ENCODE peak calls at places on chromosomes 5 and 9, in nine cellular contexts. W, O, K, M, I, A, Z, T and L are unnamed samples.

GRCh38 chr5:110663525-110663924 is 62.9 kb downstream of the TMEM232 start:
- DNase-seq in W (no peak), O (no peak), K (no peak), M (no peak), I (no peak), A (no peak), Z (no peak), T (peak), L (no peak)

GRCh38 chr9:35757527-35758275 is 3.6 kb upstream of the MSMP start:
- DNase-seq in W (peak), O (peak), K (no peak), M (no peak), I (no peak), A (no peak), Z (no peak), T (peak), L (no peak)

GRCh38 chr9:20944507-20944906 is 86.9 kb downstream of the HACD4 start:
- DNase-seq in W (no peak), O (no peak), K (no peak), M (no peak), I (no peak), A (no peak), Z (no peak), T (no peak), L (no peak)

GRCh38 chr5:80204808-80205614 is 50.8 kb downstream of the SERINC5 start:
- DNase-seq in W (no peak), O (no peak), K (no peak), M (no peak), I (peak), A (no peak), Z (no peak), T (no peak), L (no peak)

GRCh38 chr9:3398232-3398648 is 127.6 kb downstream of the RFX3 start:
- DNase-seq in W (no peak), O (no peak), K (no peak), M (no peak), I (no peak), A (no peak), Z (no peak), T (peak), L (peak)

GRCh38 chr5:142219146-142219545 is 105.7 kb downstream of the SPRY4 start:
- DNase-seq in W (no peak), O (no peak), K (no peak), M (no peak), I (no peak), A (no peak), Z (no peak), T (no peak), L (no peak)

GRCh38 chr9:20620658-20621552 is 1.4 kb downstream of the MLLT3 start:
- DNase-seq in W (peak), O (peak), K (peak), M (no peak), I (peak), A (no peak), Z (peak), T (peak), L (peak)

GRCh38 chr9:13791816-13792215 is 512.3 kb upstream of the MPDZ start:
- DNase-seq in W (no peak), O (no peak), K (no peak), M (no peak), I (no peak), A (no peak), Z (no peak), T (no peak), L (no peak)

GRCh38 chr5:74954919-74955318 is 88.7 kb upstream of the FAM169A start:
- DNase-seq in W (no peak), O (no peak), K (no peak), M (no peak), I (peak), A (no peak), Z (no peak), T (no peak), L (no peak)

GRCh38 chr5:14706615-14707021 is 42.1 kb downstream of the OTULIN start:
- DNase-seq in W (no peak), O (no peak), K (no peak), M (no peak), I (peak), A (no peak), Z (no peak), T (no peak), L (peak)

GRCh38 chr9:18061856-18062255 is 412.1 kb upstream of the ADAMTSL1 start:
- DNase-seq in W (no peak), O (no peak), K (no peak), M (no peak), I (no peak), A (no peak), Z (no peak), T (no peak), L (no peak)

GRCh38 chr5:154461531-154461930 is 15.7 kb downstream of the SAP30L start:
- DNase-seq in W (no peak), O (no peak), K (no peak), M (peak), I (peak), A (no peak), Z (no peak), T (no peak), L (no peak)

GRCh38 chr9:7976167-7976755 is 176.7 kb upstream of the DMAC1 start:
- DNase-seq in W (no peak), O (no peak), K (no peak), M (no peak), I (no peak), A (no peak), Z (no peak), T (peak), L (peak)

GRCh38 chr9:841371-842209 is at the start of gene DMRT1:
- DNase-seq in W (no peak), O (no peak), K (no peak), M (no peak), I (no peak), A (no peak), Z (no peak), T (no peak), L (peak)

GRCh38 chr5:4859489-4860211 is 280.5 kb upstream of the ADAMTS16 start:
- DNase-seq in W (no peak), O (no peak), K (no peak), M (no peak), I (no peak), A (no peak), Z (no peak), T (no peak), L (no peak)

GRCh38 chr5:165714594-165714993 is 2209.2 kb downstream of the MAT2B start:
- DNase-seq in W (no peak), O (no peak), K (no peak), M (no peak), I (no peak), A (no peak), Z (no peak), T (no peak), L (no peak)

GRCh38 chr9:63817622-63818518 is 1467.1 kb downstream of the FOXD4L5 start:
- DNase-seq in W (peak), O (peak), K (peak), M (peak), I (peak), A (no peak), Z (peak), T (peak), L (peak)

DNA sequence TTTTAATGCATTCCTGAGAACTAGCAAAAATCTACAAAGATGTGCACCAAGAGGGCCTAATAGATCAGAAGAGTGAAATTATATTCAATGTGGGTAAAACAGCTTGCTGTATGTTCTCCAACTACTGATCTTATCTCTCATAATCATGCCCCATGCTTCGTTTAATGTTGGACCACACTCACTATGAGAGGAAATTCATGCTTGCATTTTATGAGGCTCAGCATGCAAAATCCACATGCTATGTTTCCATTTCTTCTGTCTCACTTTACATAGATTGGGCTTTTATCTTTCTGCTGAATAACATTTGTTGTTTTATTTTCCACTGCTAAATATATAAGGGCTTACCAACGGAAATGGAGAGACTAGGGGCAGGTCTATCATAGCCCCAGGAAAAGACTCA is 474.2 kb downstream of the EFNA5 start:
- DNase-seq in W (no peak), O (no peak), K (no peak), M (no peak), I (no peak), A (no peak), Z (no peak), T (no peak), L (no peak)
- TF ChIP-seq CTCF in W (no peak), O (no peak), K (no peak), M (no peak), I (no peak), A (no peak), Z (no peak), T (no peak), L (no peak)

GRCh38 chr9:24090566-24090965 is 264.5 kb upstream of the ELAVL2 start:
- DNase-seq in W (no peak), O (no peak), K (no peak), M (no peak), I (no peak), A (no peak), Z (no peak), T (no peak), L (no peak)
- TF ChIP-seq CTCF in W (no peak), O (no peak), K (no peak), M (peak), I (no peak), A (no peak), Z (no peak), T (no peak), L (no peak)

GRCh38 chr5:22892441-22892840 is 39.3 kb upstream of the CDH12 start:
- DNase-seq in W (no peak), O (no peak), K (no peak), M (no peak), I (no peak), A (no peak), Z (no peak), T (no peak), L (no peak)

GRCh38 chr5:22887566-22887965 is 34.4 kb upstream of the CDH12 start:
- DNase-seq in W (no peak), O (no peak), K (no peak), M (no peak), I (no peak), A (no peak), Z (no peak), T (no peak), L (no peak)

GRCh38 chr5:22889714-22890113 is 36.6 kb upstream of the CDH12 start:
- DNase-seq in W (no peak), O (no peak), K (no peak), M (no peak), I (no peak), A (no peak), Z (no peak), T (peak), L (no peak)
- TF ChIP-seq CTCF in W (no peak), O (peak), K (peak), M (peak), I (no peak), A (no peak), Z (no peak), T (no peak), L (no peak)

DNA sequence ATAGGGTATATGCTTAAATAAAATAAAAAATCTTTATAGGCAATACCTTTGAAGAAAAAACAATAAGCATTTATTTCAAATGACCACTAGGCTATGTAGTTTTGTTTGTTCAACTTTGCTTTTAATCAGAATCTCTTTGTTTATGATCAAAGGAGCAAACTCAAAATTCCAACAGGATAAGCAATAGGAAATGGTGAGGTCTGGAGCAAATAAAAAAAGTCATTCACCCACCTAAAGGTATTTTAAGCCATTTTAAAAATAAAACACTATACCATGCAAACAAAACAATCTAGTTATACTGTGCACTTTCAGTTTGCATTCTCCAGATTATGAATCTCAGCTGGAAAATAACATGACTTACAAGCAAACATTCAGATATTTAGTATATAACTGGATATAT is 35.3 kb upstream of the CYFIP2 start:
- DNase-seq in W (no peak), O (no peak), K (no peak), M (no peak), I (no peak), A (no peak), Z (no peak), T (no peak), L (no peak)
- TF ChIP-seq CTCF in W (no peak), O (no peak), K (no peak), M (no peak), I (no peak), A (no peak), Z (no peak), T (no peak), L (peak)

DNA sequence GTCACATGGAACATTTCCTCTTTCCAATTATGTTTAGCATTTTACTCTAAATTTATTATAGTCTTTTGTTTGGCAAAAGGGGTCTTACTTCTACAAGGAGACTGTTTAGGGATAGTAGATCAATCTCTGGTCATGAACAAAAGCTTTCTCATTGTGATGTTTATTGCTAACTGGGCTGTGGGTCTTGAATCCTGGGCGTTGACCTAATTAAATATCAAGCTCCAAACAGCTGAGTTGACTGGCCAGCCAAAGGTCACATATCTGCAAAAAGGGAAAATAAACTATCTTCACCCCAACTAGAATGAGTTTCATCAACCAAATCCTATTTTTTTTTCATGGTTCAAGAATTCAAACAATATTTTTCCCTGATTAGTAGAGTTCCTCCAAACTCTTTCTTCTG is 245.4 kb upstream of the TUT7 start:
- DNase-seq in W (no peak), O (no peak), K (no peak), M (no peak), I (no peak), A (no peak), Z (no peak), T (no peak), L (no peak)
- TF ChIP-seq CTCF in W (no peak), O (no peak), K (no peak), M (no peak), I (no peak), A (no peak), Z (no peak), T (no peak), L (no peak)